ENCODE peak calls at places on chromosomes 3 and 15, in four cellular contexts. One of them, this sample, is unnamed.

GRCh38 chr3:157127831-157128767 is 31.8 kb downstream of the CCNL1 start:
- DNase-seq in activated T-cell treated with anti-CD3 and anti-CD28 coated beads, Interleukin-2, amount 50 U/mL, for 72 hours: peak
- DNase-seq in neuronal stem cell: no peak
- DNase-seq in left kidney: peak
- DNase-seq in this sample: no peak

GRCh38 chr3:43919067-43919466 is 228.3 kb downstream of the ABHD5 start:
- DNase-seq in neuronal stem cell: no peak
- DNase-seq in left kidney: no peak
- DNase-seq in activated T-cell treated with anti-CD3 and anti-CD28 coated beads, Interleukin-2, amount 50 U/mL, for 72 hours: no peak
- DNase-seq in this sample: no peak

GRCh38 chr3:112117826-112118571 is 15.0 kb downstream of the GCSAM start:
- DNase-seq in activated T-cell treated with anti-CD3 and anti-CD28 coated beads, Interleukin-2, amount 50 U/mL, for 72 hours: no peak
- DNase-seq in left kidney: no peak
- DNase-seq in neuronal stem cell: no peak
- DNase-seq in this sample: no peak

GRCh38 chr3:41602121-41602520 is 359.8 kb downstream of the ULK4 start:
- DNase-seq in left kidney: no peak
- DNase-seq in activated T-cell treated with anti-CD3 and anti-CD28 coated beads, Interleukin-2, amount 50 U/mL, for 72 hours: no peak
- DNase-seq in neuronal stem cell: no peak
- DNase-seq in this sample: no peak

GRCh38 chr15:64895285-64896065 is 16.2 kb upstream of the ANKDD1A start:
- DNase-seq in activated T-cell treated with anti-CD3 and anti-CD28 coated beads, Interleukin-2, amount 50 U/mL, for 72 hours: no peak
- DNase-seq in left kidney: peak
- DNase-seq in neuronal stem cell: no peak
- DNase-seq in this sample: no peak

GRCh38 chr3:190225186-190225692 is 97.0 kb downstream of the CLDN1 start:
- DNase-seq in left kidney: peak
- DNase-seq in activated T-cell treated with anti-CD3 and anti-CD28 coated beads, Interleukin-2, amount 50 U/mL, for 72 hours: no peak
- DNase-seq in neuronal stem cell: peak
- DNase-seq in this sample: no peak

GRCh38 chr15:98668566-98669308 is 20.4 kb downstream of the IGF1R start:
- DNase-seq in neuronal stem cell: no peak
- DNase-seq in left kidney: peak
- DNase-seq in activated T-cell treated with anti-CD3 and anti-CD28 coated beads, Interleukin-2, amount 50 U/mL, for 72 hours: peak
- DNase-seq in this sample: no peak

GRCh38 chr3:4350789-4351163 is 47.6 kb downstream of the SETMAR start:
- DNase-seq in neuronal stem cell: peak
- DNase-seq in activated T-cell treated with anti-CD3 and anti-CD28 coated beads, Interleukin-2, amount 50 U/mL, for 72 hours: peak
- DNase-seq in left kidney: peak
- DNase-seq in this sample: no peak

GRCh38 chr3:45611619-45612018 is 17.1 kb downstream of the LIMD1 start:
- DNase-seq in activated T-cell treated with anti-CD3 and anti-CD28 coated beads, Interleukin-2, amount 50 U/mL, for 72 hours: no peak
- DNase-seq in neuronal stem cell: peak
- DNase-seq in left kidney: peak
- DNase-seq in this sample: no peak

GRCh38 chr3:194827486-194827885 is 141.8 kb downstream of the FAM43A start:
- DNase-seq in neuronal stem cell: no peak
- DNase-seq in left kidney: no peak
- DNase-seq in activated T-cell treated with anti-CD3 and anti-CD28 coated beads, Interleukin-2, amount 50 U/mL, for 72 hours: no peak
- DNase-seq in this sample: no peak

GRCh38 chr3:111071257-111072015 is at the start of gene NECTIN3:
- DNase-seq in activated T-cell treated with anti-CD3 and anti-CD28 coated beads, Interleukin-2, amount 50 U/mL, for 72 hours: peak
- DNase-seq in left kidney: peak
- DNase-seq in neuronal stem cell: peak
- DNase-seq in this sample: peak

GRCh38 chr3:159669753-159670152 is 318.9 kb upstream of the IL12A start:
- DNase-seq in neuronal stem cell: peak
- DNase-seq in activated T-cell treated with anti-CD3 and anti-CD28 coated beads, Interleukin-2, amount 50 U/mL, for 72 hours: no peak
- DNase-seq in left kidney: peak
- DNase-seq in this sample: no peak

GRCh38 chr3:159082514-159082913 is 280.7 kb downstream of the MFSD1 start:
- DNase-seq in activated T-cell treated with anti-CD3 and anti-CD28 coated beads, Interleukin-2, amount 50 U/mL, for 72 hours: no peak
- DNase-seq in neuronal stem cell: no peak
- DNase-seq in left kidney: no peak
- DNase-seq in this sample: no peak

GRCh38 chr3:114644372-114644771 is 350.5 kb downstream of the TIGIT start:
- DNase-seq in neuronal stem cell: no peak
- DNase-seq in left kidney: no peak
- DNase-seq in activated T-cell treated with anti-CD3 and anti-CD28 coated beads, Interleukin-2, amount 50 U/mL, for 72 hours: no peak
- DNase-seq in this sample: no peak

GRCh38 chr15:62083168-62084154 is 16.7 kb downstream of the C2CD4A start:
- DNase-seq in left kidney: no peak
- DNase-seq in activated T-cell treated with anti-CD3 and anti-CD28 coated beads, Interleukin-2, amount 50 U/mL, for 72 hours: no peak
- DNase-seq in neuronal stem cell: no peak
- DNase-seq in this sample: no peak

GRCh38 chr15:82933576-82933975 is 18.9 kb downstream of the HOMER2 start:
- DNase-seq in left kidney: no peak
- DNase-seq in neuronal stem cell: no peak
- DNase-seq in activated T-cell treated with anti-CD3 and anti-CD28 coated beads, Interleukin-2, amount 50 U/mL, for 72 hours: peak
- DNase-seq in this sample: no peak

GRCh38 chr3:186362988-186363387 is 954 bp upstream of the DGKG start:
- DNase-seq in neuronal stem cell: no peak
- DNase-seq in activated T-cell treated with anti-CD3 and anti-CD28 coated beads, Interleukin-2, amount 50 U/mL, for 72 hours: no peak
- DNase-seq in left kidney: no peak
- DNase-seq in this sample: no peak

GRCh38 chr3:134824676-134825290 is 29.7 kb downstream of the EPHB1 start:
- DNase-seq in neuronal stem cell: no peak
- DNase-seq in activated T-cell treated with anti-CD3 and anti-CD28 coated beads, Interleukin-2, amount 50 U/mL, for 72 hours: no peak
- DNase-seq in left kidney: peak
- DNase-seq in this sample: no peak

GRCh38 chr15:51796777-51797474 is 32.5 kb upstream of the TMOD3 start:
- DNase-seq in activated T-cell treated with anti-CD3 and anti-CD28 coated beads, Interleukin-2, amount 50 U/mL, for 72 hours: no peak
- DNase-seq in left kidney: peak
- DNase-seq in neuronal stem cell: no peak
- DNase-seq in this sample: no peak

GRCh38 chr3:46664188-46664970 is 29.1 kb downstream of the ALS2CL start:
- DNase-seq in left kidney: no peak
- DNase-seq in neuronal stem cell: no peak
- DNase-seq in activated T-cell treated with anti-CD3 and anti-CD28 coated beads, Interleukin-2, amount 50 U/mL, for 72 hours: no peak
- DNase-seq in this sample: no peak